ENCODE peak calls at places on chromosomes 4 and X, in seven cellular contexts. One of them, this sample, is unnamed.

GRCh38 chrX:113802837-113803236 is 781.0 kb upstream of the HTR2C start:
- DNase-seq in heart left ventricle: no peak
- DNase-seq in tibial artery: no peak
- DNase-seq in adipocyte: peak; percentile 27
- DNase-seq in cardiac muscle cell: no peak
- DNase-seq in psoas muscle: no peak
- DNase-seq in right atrium auricular region: no peak
- DNase-seq in this sample: no peak

GRCh38 chrX:63330681-63331080 is 20.5 kb downstream of the SPIN4 start:
- DNase-seq in cardiac muscle cell: no peak
- DNase-seq in psoas muscle: no peak
- DNase-seq in tibial artery: no peak
- DNase-seq in adipocyte: no peak
- DNase-seq in right atrium auricular region: no peak
- DNase-seq in heart left ventricle: no peak
- DNase-seq in this sample: no peak

GRCh38 chrX:2894885-2895292 is 34.2 kb downstream of the ARSD start:
- DNase-seq in heart left ventricle: no peak
- DNase-seq in tibial artery: no peak
- DNase-seq in psoas muscle: no peak
- DNase-seq in adipocyte: peak; percentile 73
- DNase-seq in right atrium auricular region: no peak
- DNase-seq in cardiac muscle cell: peak; percentile 55
- DNase-seq in this sample: peak; percentile 70

GRCh38 chr4:151700566-151701316 is 60.1 kb downstream of the GATB start:
- DNase-seq in tibial artery: no peak
- DNase-seq in right atrium auricular region: no peak
- DNase-seq in cardiac muscle cell: no peak
- DNase-seq in adipocyte: no peak
- DNase-seq in psoas muscle: no peak
- DNase-seq in heart left ventricle: no peak
- DNase-seq in this sample: no peak

GRCh38 chr4:1499465-1499864 is 93.2 kb upstream of the NKX1-1 start:
- DNase-seq in heart left ventricle: no peak
- DNase-seq in tibial artery: peak; percentile 55
- DNase-seq in adipocyte: no peak
- DNase-seq in psoas muscle: peak; percentile 26
- DNase-seq in right atrium auricular region: no peak
- DNase-seq in cardiac muscle cell: no peak
- DNase-seq in this sample: no peak

GRCh38 chr4:133585323-133585722 is 436.2 kb downstream of the PCDH10 start:
- DNase-seq in cardiac muscle cell: no peak
- DNase-seq in heart left ventricle: no peak
- DNase-seq in adipocyte: no peak
- DNase-seq in tibial artery: no peak
- DNase-seq in right atrium auricular region: no peak
- DNase-seq in psoas muscle: no peak
- DNase-seq in this sample: no peak

GRCh38 chr4:164799410-164799809 is 45.5 kb downstream of the SMIM31 start:
- DNase-seq in adipocyte: no peak
- DNase-seq in tibial artery: no peak
- DNase-seq in heart left ventricle: no peak
- DNase-seq in psoas muscle: no peak
- DNase-seq in cardiac muscle cell: no peak
- DNase-seq in right atrium auricular region: no peak
- DNase-seq in this sample: peak; percentile 93

GRCh38 chrX:119429471-119429870 is 30.3 kb downstream of the SLC25A43 start:
- DNase-seq in psoas muscle: no peak
- DNase-seq in heart left ventricle: no peak
- DNase-seq in right atrium auricular region: no peak
- DNase-seq in cardiac muscle cell: no peak
- DNase-seq in adipocyte: no peak
- DNase-seq in tibial artery: no peak
- DNase-seq in this sample: no peak

GRCh38 chrX:107537815-107538214 is 88.4 kb downstream of the FRMPD3 start:
- DNase-seq in cardiac muscle cell: peak; percentile 67
- DNase-seq in heart left ventricle: no peak
- DNase-seq in right atrium auricular region: no peak
- DNase-seq in tibial artery: no peak
- DNase-seq in adipocyte: peak; percentile 58
- DNase-seq in psoas muscle: no peak
- DNase-seq in this sample: peak; percentile 83

GRCh38 chr4:142516686-142517145 is 329.4 kb downstream of the INPP4B start:
- DNase-seq in tibial artery: no peak
- DNase-seq in psoas muscle: no peak
- DNase-seq in right atrium auricular region: no peak
- DNase-seq in heart left ventricle: no peak
- DNase-seq in cardiac muscle cell: peak; percentile 69
- DNase-seq in adipocyte: no peak
- DNase-seq in this sample: no peak

GRCh38 chr4:73896416-73896815 is 27.2 kb downstream of the CXCL1 start:
- DNase-seq in tibial artery: no peak
- DNase-seq in right atrium auricular region: no peak
- DNase-seq in psoas muscle: no peak
- DNase-seq in heart left ventricle: no peak
- DNase-seq in adipocyte: no peak
- DNase-seq in cardiac muscle cell: no peak
- DNase-seq in this sample: no peak

GRCh38 chrX:57900961-57901360 is 9.3 kb downstream of the ZXDA start:
- DNase-seq in adipocyte: peak; percentile 15
- DNase-seq in psoas muscle: no peak
- DNase-seq in right atrium auricular region: no peak
- DNase-seq in tibial artery: no peak
- DNase-seq in cardiac muscle cell: no peak
- DNase-seq in heart left ventricle: no peak
- DNase-seq in this sample: no peak

GRCh38 chr4:18568600-18568999 is 547.0 kb upstream of the LCORL start:
- DNase-seq in heart left ventricle: no peak
- DNase-seq in right atrium auricular region: no peak
- DNase-seq in tibial artery: no peak
- DNase-seq in psoas muscle: no peak
- DNase-seq in adipocyte: peak; percentile 25
- DNase-seq in cardiac muscle cell: peak; percentile 12
- DNase-seq in this sample: no peak

GRCh38 chr4:74100531-74100930 is 1.5 kb upstream of the CXCL2 start:
- DNase-seq in psoas muscle: no peak
- DNase-seq in adipocyte: no peak
- DNase-seq in cardiac muscle cell: no peak
- DNase-seq in right atrium auricular region: no peak
- DNase-seq in tibial artery: no peak
- DNase-seq in heart left ventricle: no peak
- DNase-seq in this sample: no peak

GRCh38 chrX:115968436-115969252 is 201.9 kb upstream of the AGTR2 start:
- DNase-seq in psoas muscle: peak; percentile 67
- DNase-seq in adipocyte: peak; percentile 65
- DNase-seq in tibial artery: no peak
- DNase-seq in right atrium auricular region: peak; percentile 66
- DNase-seq in cardiac muscle cell: peak; percentile 88
- DNase-seq in heart left ventricle: peak; percentile 59
- DNase-seq in this sample: peak; percentile 91

GRCh38 chr4:119124314-119124713 is 11.3 kb upstream of the MYOZ2 start:
- DNase-seq in psoas muscle: no peak
- DNase-seq in tibial artery: no peak
- DNase-seq in cardiac muscle cell: no peak
- DNase-seq in adipocyte: peak; percentile 77
- DNase-seq in right atrium auricular region: no peak
- DNase-seq in heart left ventricle: no peak
- DNase-seq in this sample: peak; percentile 76

GRCh38 chrX:130172127-130172834 is 519 bp downstream of the RAB33A start:
- DNase-seq in psoas muscle: no peak
- DNase-seq in tibial artery: no peak
- DNase-seq in heart left ventricle: no peak
- DNase-seq in right atrium auricular region: no peak
- DNase-seq in adipocyte: no peak
- DNase-seq in cardiac muscle cell: no peak
- DNase-seq in this sample: no peak

GRCh38 chr4:19930742-19931141 is 321.0 kb upstream of the SLIT2 start:
- DNase-seq in adipocyte: no peak
- DNase-seq in right atrium auricular region: no peak
- DNase-seq in tibial artery: no peak
- DNase-seq in psoas muscle: no peak
- DNase-seq in cardiac muscle cell: no peak
- DNase-seq in heart left ventricle: no peak
- DNase-seq in this sample: no peak

GRCh38 chr4:145530662-145531061 is 49.0 kb downstream of the SMAD1 start:
- DNase-seq in heart left ventricle: no peak
- DNase-seq in right atrium auricular region: no peak
- DNase-seq in psoas muscle: no peak
- DNase-seq in cardiac muscle cell: no peak
- DNase-seq in tibial artery: no peak
- DNase-seq in adipocyte: no peak
- DNase-seq in this sample: no peak

GRCh38 chr4:184248216-184248615 is 30.5 kb upstream of the ENPP6 start:
- DNase-seq in adipocyte: peak; percentile 24
- DNase-seq in psoas muscle: no peak
- DNase-seq in cardiac muscle cell: no peak
- DNase-seq in heart left ventricle: no peak
- DNase-seq in right atrium auricular region: no peak
- DNase-seq in tibial artery: no peak
- DNase-seq in this sample: no peak

GRCh38 chr4:174277433-174277832 is 6.0 kb downstream of the FBXO8 start:
- DNase-seq in cardiac muscle cell: no peak
- DNase-seq in tibial artery: no peak
- DNase-seq in heart left ventricle: no peak
- DNase-seq in psoas muscle: no peak
- DNase-seq in adipocyte: no peak
- DNase-seq in right atrium auricular region: no peak
- DNase-seq in this sample: peak; percentile 33

GRCh38 chr4:8053688-8054449 is 104.7 kb downstream of the ABLIM2 start:
- DNase-seq in tibial artery: no peak
- DNase-seq in cardiac muscle cell: no peak
- DNase-seq in adipocyte: no peak
- DNase-seq in psoas muscle: no peak
- DNase-seq in heart left ventricle: no peak
- DNase-seq in right atrium auricular region: no peak
- DNase-seq in this sample: no peak

GRCh38 chr4:112144546-112145325 is 518 bp upstream of the FAM241A start:
- DNase-seq in right atrium auricular region: no peak
- DNase-seq in tibial artery: peak; percentile 66
- DNase-seq in adipocyte: no peak
- DNase-seq in cardiac muscle cell: no peak
- DNase-seq in heart left ventricle: peak; percentile 32
- DNase-seq in psoas muscle: peak; percentile 45
- DNase-seq in this sample: no peak

GRCh38 chr4:169810325-169811323 is 52.9 kb upstream of the HPF1 start:
- DNase-seq in right atrium auricular region: no peak
- DNase-seq in psoas muscle: no peak
- DNase-seq in adipocyte: peak; percentile 96
- DNase-seq in cardiac muscle cell: peak; percentile 86
- DNase-seq in heart left ventricle: no peak
- DNase-seq in tibial artery: no peak
- DNase-seq in this sample: peak; percentile 75
- H3K4me1 ChIP-seq in right atrium auricular region: no peaks in the 10 kb centered on the region
- H3K4me1 ChIP-seq in psoas muscle: no peaks in the 10 kb centered on the region
- H3K4me1 ChIP-seq in adipocyte: peaks cover under 1% of the 10 kb centered on the region
- H3K4me1 ChIP-seq in cardiac muscle cell: no peaks in the 10 kb centered on the region
- H3K4me1 ChIP-seq in heart left ventricle: no peaks in the 10 kb centered on the region
- H3K4me1 ChIP-seq in tibial artery: no peaks in the 10 kb centered on the region
- H3K4me1 ChIP-seq in this sample: peaks cover 4% of the 10 kb centered on the region

GRCh38 chrX:152873361-152873760 is 24.5 kb upstream of the ZNF185 start:
- DNase-seq in cardiac muscle cell: no peak
- DNase-seq in right atrium auricular region: no peak
- DNase-seq in heart left ventricle: no peak
- DNase-seq in tibial artery: no peak
- DNase-seq in psoas muscle: no peak
- DNase-seq in adipocyte: no peak
- DNase-seq in this sample: no peak

GRCh38 chrX:152884171-152884570 is 13.7 kb upstream of the ZNF185 start:
- DNase-seq in right atrium auricular region: no peak
- DNase-seq in tibial artery: no peak
- DNase-seq in adipocyte: no peak
- DNase-seq in psoas muscle: no peak
- DNase-seq in heart left ventricle: no peak
- DNase-seq in cardiac muscle cell: no peak
- DNase-seq in this sample: no peak

GRCh38 chrX:152881289-152881688 is 16.6 kb upstream of the ZNF185 start:
- DNase-seq in adipocyte: no peak
- DNase-seq in right atrium auricular region: no peak
- DNase-seq in heart left ventricle: no peak
- DNase-seq in psoas muscle: no peak
- DNase-seq in cardiac muscle cell: no peak
- DNase-seq in tibial artery: no peak
- DNase-seq in this sample: no peak

GRCh38 chrX:152876931-152877840 is 20.7 kb upstream of the ZNF185 start:
- DNase-seq in heart left ventricle: no peak
- DNase-seq in cardiac muscle cell: no peak
- DNase-seq in tibial artery: no peak
- DNase-seq in adipocyte: no peak
- DNase-seq in right atrium auricular region: no peak
- DNase-seq in psoas muscle: no peak
- DNase-seq in this sample: no peak

DNA sequence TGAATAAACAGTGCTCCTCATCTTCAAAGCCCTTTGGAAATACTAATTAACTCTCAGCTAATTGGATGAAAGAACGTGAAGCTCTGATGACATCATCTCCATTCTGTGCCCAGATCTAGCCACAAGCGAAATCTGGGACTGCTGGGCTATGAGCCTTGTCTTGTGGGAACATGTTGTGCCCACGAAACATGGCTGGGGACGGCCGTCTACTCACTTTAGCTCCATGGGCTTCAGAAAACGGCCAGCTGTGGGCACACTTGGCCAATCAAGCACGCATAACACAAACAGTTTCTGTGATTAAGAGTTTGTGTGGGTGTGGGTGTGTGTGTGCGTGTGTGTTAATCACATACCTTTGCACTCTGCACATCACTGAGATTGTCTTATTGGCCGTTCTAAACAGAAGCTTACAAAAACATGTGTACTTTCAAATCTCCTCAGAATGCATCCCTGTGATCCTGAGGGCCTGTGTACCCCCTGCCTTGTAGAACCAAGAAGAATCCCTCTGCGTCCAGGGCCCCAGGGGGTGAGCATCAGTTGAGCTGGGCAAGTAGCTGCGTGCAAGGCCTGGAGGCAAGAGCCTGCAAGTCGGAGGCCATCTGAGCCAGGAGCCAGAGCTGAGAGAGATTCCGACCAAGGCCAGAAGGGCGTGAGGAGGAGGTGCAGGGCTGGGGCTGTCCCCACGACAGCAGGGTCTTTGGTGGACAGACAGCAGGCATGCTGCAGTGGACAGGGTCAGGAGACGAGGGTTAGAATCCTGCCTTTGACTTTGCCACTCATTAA is 18.7 kb upstream of the ZNF185 start:
- DNase-seq in psoas muscle: no peak
- DNase-seq in cardiac muscle cell: no peak
- DNase-seq in tibial artery: no peak
- DNase-seq in adipocyte: no peak
- DNase-seq in right atrium auricular region: no peak
- DNase-seq in heart left ventricle: no peak
- DNase-seq in this sample: no peak
- H3K9me3 ChIP-seq in psoas muscle: no peaks in the 10 kb centered on the region
- H3K9me3 ChIP-seq in cardiac muscle cell: no peaks in the 10 kb centered on the region
- H3K9me3 ChIP-seq in tibial artery: no peaks in the 10 kb centered on the region
- H3K9me3 ChIP-seq in adipocyte: peaks cover 4% of the 10 kb centered on the region
- H3K9me3 ChIP-seq in right atrium auricular region: no peaks in the 10 kb centered on the region
- H3K9me3 ChIP-seq in heart left ventricle: no peaks in the 10 kb centered on the region
- H3K9me3 ChIP-seq in this sample: no peaks in the 10 kb centered on the region

GRCh38 chrX:15853586-15854079 is 980 bp downstream of the AP1S2 start:
- DNase-seq in cardiac muscle cell: no peak
- DNase-seq in right atrium auricular region: no peak
- DNase-seq in adipocyte: peak; percentile 40
- DNase-seq in heart left ventricle: no peak
- DNase-seq in tibial artery: no peak
- DNase-seq in psoas muscle: no peak
- DNase-seq in this sample: peak; percentile 10
- H3K4me3 ChIP-seq in cardiac muscle cell: peak overlapping the region; percentile 82
- H3K4me3 ChIP-seq in right atrium auricular region: peak overlapping the region; percentile 75
- H3K4me3 ChIP-seq in adipocyte: peak overlapping the region; percentile 98
- H3K4me3 ChIP-seq in heart left ventricle: peak overlapping the region; percentile 92
- H3K4me3 ChIP-seq in tibial artery: peak overlapping the region; percentile 87
- H3K4me3 ChIP-seq in psoas muscle: peak overlapping the region; percentile 81
- H3K4me3 ChIP-seq in this sample: peak overlapping the region; percentile 60

GRCh38 chr4:26201119-26201518 is 119.7 kb upstream of the RBPJ start:
- DNase-seq in heart left ventricle: no peak
- DNase-seq in cardiac muscle cell: no peak
- DNase-seq in right atrium auricular region: no peak
- DNase-seq in adipocyte: peak; percentile 58
- DNase-seq in psoas muscle: no peak
- DNase-seq in tibial artery: no peak
- DNase-seq in this sample: no peak
- H3K4me1 ChIP-seq in heart left ventricle: peaks cover 6% of the 10 kb centered on the region
- H3K4me1 ChIP-seq in cardiac muscle cell: no peaks in the 10 kb centered on the region
- H3K4me1 ChIP-seq in right atrium auricular region: peaks cover 10% of the 10 kb centered on the region
- H3K4me1 ChIP-seq in adipocyte: peaks cover 22% of the 10 kb centered on the region
- H3K4me1 ChIP-seq in psoas muscle: no peaks in the 10 kb centered on the region
- H3K4me1 ChIP-seq in tibial artery: no peaks in the 10 kb centered on the region
- H3K4me1 ChIP-seq in this sample: no peaks in the 10 kb centered on the region

This sample was measured in HAP-1.